ENCODE peak calls at places on chromosomes 7 and 10, in seven cellular contexts. O is GM13977, K is kidney epithelial cell, Q is right lobe of liver, E is A549, L is bronchial epithelial cell, R is suprapubic skin. N is an unnamed sample.

GRCh38 chr7:150937848-150938561 is 40.1 kb downstream of the KCNH2 start:
- DNase-seq in O (no peak), K (no peak), Q (no peak), E (no peak), L (peak; percentile 82), R (peak; percentile 40), N (no peak)

GRCh38 chr7:23067271-23067670 is 38.3 kb upstream of the KLHL7 start:
- DNase-seq in O (no peak), K (no peak), Q (no peak), E (no peak), L (no peak), R (no peak), N (no peak)

GRCh38 chr7:82375713-82376112 is 67.9 kb downstream of the CACNA2D1 start:
- DNase-seq in O (no peak), K (no peak), Q (no peak), E (no peak), L (no peak), R (no peak), N (no peak)

GRCh38 chr7:46243406-46243805 is 322.3 kb upstream of the IGFBP3 start:
- DNase-seq in O (no peak), K (no peak), Q (no peak), E (no peak), L (no peak), R (no peak), N (no peak)

GRCh38 chr10:27771231-27771630 is 25.6 kb upstream of the MKX start:
- DNase-seq in O (no peak), K (no peak), Q (no peak), E (no peak), L (no peak), R (no peak), N (no peak)

GRCh38 chr7:84811427-84811826 is 375.4 kb downstream of the SEMA3D start:
- DNase-seq in O (no peak), K (no peak), Q (no peak), E (no peak), L (no peak), R (no peak), N (no peak)

GRCh38 chr10:71975087-71975890 is 11.1 kb downstream of the CHST3 start:
- DNase-seq in O (peak; percentile 4), K (no peak), Q (peak; percentile 63), E (no peak), L (no peak), R (no peak), N (no peak)

GRCh38 chr10:31977440-31978157 is 49.0 kb upstream of the ARHGAP12 start:
- DNase-seq in O (no peak), K (peak; percentile 21), Q (no peak), E (no peak), L (peak; percentile 90), R (no peak), N (no peak)

GRCh38 chr10:18254086-18254485 is 113.9 kb downstream of the CACNB2 start:
- DNase-seq in O (no peak), K (no peak), Q (no peak), E (no peak), L (no peak), R (no peak), N (no peak)

GRCh38 chr10:76334306-76334705 is 902.9 kb downstream of the LRMDA start:
- DNase-seq in O (no peak), K (no peak), Q (no peak), E (no peak), L (no peak), R (no peak), N (no peak)

GRCh38 chr7:66905689-66906088 is 15.3 kb upstream of the TMEM248 start:
- DNase-seq in O (no peak), K (no peak), Q (no peak), E (no peak), L (no peak), R (no peak), N (peak; percentile 52)

GRCh38 chr7:155456517-155456771 is 1.5 kb upstream of the EN2 start:
- DNase-seq in O (no peak), K (no peak), Q (no peak), E (no peak), L (no peak), R (no peak), N (no peak)

GRCh38 chr10:1529806-1530413 is 207.4 kb downstream of the ADARB2 start:
- DNase-seq in O (no peak), K (no peak), Q (no peak), E (no peak), L (no peak), R (peak; percentile 30), N (no peak)

GRCh38 chr10:14190702-14191101 is 140.0 kb downstream of the FRMD4A start:
- DNase-seq in O (no peak), K (no peak), Q (no peak), E (no peak), L (no peak), R (no peak), N (no peak)

GRCh38 chr10:103145860-103146466 is 47.1 kb downstream of the NT5C2 start:
- DNase-seq in O (no peak), K (no peak), Q (peak; percentile 78), E (no peak), L (peak; percentile 78), R (peak; percentile 90), N (no peak)

GRCh38 chr10:60340973-60341372 is 48.7 kb downstream of the ANK3 start:
- DNase-seq in O (no peak), K (no peak), Q (no peak), E (no peak), L (no peak), R (no peak), N (no peak)

GRCh38 chr7:78924581-78924980 is 528.9 kb downstream of the MAGI2 start:
- DNase-seq in O (no peak), K (no peak), Q (no peak), E (no peak), L (peak; percentile 33), R (no peak), N (no peak)

GRCh38 chr7:99270702-99271101 is 1.9 kb upstream of the MYH16 start:
- DNase-seq in O (no peak), K (no peak), Q (no peak), E (no peak), L (peak; percentile 20), R (no peak), N (no peak)
- TF ChIP-seq CTCF in O (no peak), K (peak; percentile 1), Q (peak; percentile 40), E (peak; percentile 15), L (peak; percentile 20), R (no peak), N (peak; percentile 9)

GRCh38 chr10:78258303-78259030 is 224.8 kb downstream of the RPS24 start:
- DNase-seq in O (no peak), K (no peak), Q (no peak), E (no peak), L (peak; percentile 27), R (no peak), N (no peak)
- TF ChIP-seq CTCF in O (peak; percentile 19), K (no peak), Q (peak; percentile 35), E (no peak), L (peak; percentile 8), R (no peak), N (peak; percentile 23)

DNA sequence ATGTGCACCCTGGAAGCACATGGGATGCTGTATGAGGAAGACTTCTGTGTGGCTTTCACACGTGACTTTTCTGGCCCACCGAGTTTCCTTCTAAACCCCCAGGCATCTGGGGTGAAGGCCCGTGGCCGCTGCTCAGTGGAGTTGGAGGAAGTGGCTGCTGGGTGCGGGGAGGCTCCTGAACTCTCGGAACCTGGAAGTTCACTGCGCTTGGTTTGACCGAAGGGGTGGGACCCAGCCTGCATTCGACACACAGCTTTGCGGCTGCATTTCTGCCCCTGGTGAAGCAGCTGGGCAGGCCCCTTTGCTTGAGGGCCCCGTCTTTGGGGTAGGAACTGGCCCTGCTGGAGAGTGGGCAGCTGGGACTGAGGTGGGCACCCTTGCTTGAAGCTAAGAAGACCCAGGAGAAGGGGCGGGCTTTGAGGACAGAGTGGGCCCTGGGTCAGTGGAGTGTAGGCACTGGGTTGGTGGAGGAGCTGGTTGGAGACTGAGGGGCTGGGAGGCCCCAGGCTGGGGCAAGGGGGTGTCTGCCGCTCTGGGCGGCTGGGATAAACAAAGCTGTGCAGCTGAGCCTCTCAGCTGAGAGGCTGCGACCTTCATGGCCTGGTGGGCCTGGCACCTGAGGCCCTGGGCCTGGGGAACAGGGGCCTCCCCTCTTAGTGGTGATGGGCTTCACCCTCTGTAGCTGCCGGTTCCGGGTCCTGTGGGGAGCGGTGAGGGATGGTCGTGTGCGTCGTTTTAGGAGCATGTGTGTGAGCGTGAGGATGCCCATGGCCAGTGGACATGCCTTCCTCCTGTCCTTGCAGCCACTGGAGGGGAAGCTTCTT is 78.0 kb downstream of the INPP5A start:
- DNase-seq in O (no peak), K (no peak), Q (no peak), E (no peak), L (no peak), R (peak; percentile 28), N (peak; percentile 77)
- TF ChIP-seq CTCF in O (no peak), K (no peak), Q (no peak), E (no peak), L (no peak), R (no peak), N (no peak)

GRCh38 chr10:86102031-86102430 is 264.6 kb downstream of the GRID1 start:
- DNase-seq in O (no peak), K (no peak), Q (no peak), E (no peak), L (no peak), R (no peak), N (no peak)

GRCh38 chr10:86102446-86102845 is 264.1 kb downstream of the GRID1 start:
- DNase-seq in O (no peak), K (no peak), Q (no peak), E (no peak), L (no peak), R (no peak), N (no peak)

GRCh38 chr10:86104156-86104555 is 262.4 kb downstream of the GRID1 start:
- DNase-seq in O (no peak), K (no peak), Q (no peak), E (no peak), L (no peak), R (no peak), N (peak; percentile 74)

GRCh38 chr10:86104611-86105145 is 261.9 kb downstream of the GRID1 start:
- DNase-seq in O (no peak), K (no peak), Q (no peak), E (no peak), L (no peak), R (no peak), N (peak; percentile 43)

GRCh38 chr10:86103391-86104101 is 263.0 kb downstream of the GRID1 start:
- DNase-seq in O (no peak), K (no peak), Q (no peak), E (no peak), L (no peak), R (no peak), N (peak; percentile 62)
- TF ChIP-seq CTCF in O (no peak), K (no peak), Q (no peak), E (no peak), L (no peak), R (no peak), N (no peak)

N was measured in chondrocyte.